ENCODE peak calls at places on chromosomes 12 and 14, in four cellular contexts. One of them, this sample, is unnamed.
A peak's percentile ranks its signal among the peaks of the same experiment; 100 is the strongest.

GRCh38 chr12:94429633-94430032 is 30.0 kb downstream of the CEP83 start:
- DNase-seq in T-cell: no peak
- DNase-seq in HuH-7.5: no peak
- DNase-seq in stomach: no peak
- DNase-seq in this sample: no peak

GRCh38 chr12:66883545-66883944 is 204.7 kb upstream of the GRIP1 start:
- DNase-seq in stomach: no peak
- DNase-seq in T-cell: no peak
- DNase-seq in HuH-7.5: no peak
- DNase-seq in this sample: no peak

GRCh38 chr14:51787352-51787751 is 73.1 kb upstream of the GNG2 start:
- DNase-seq in HuH-7.5: no peak
- DNase-seq in stomach: no peak
- DNase-seq in T-cell: no peak
- DNase-seq in this sample: no peak

GRCh38 chr14:105304565-105304964 is 3.8 kb upstream of the BRF1 start:
- DNase-seq in T-cell: no peak
- DNase-seq in HuH-7.5: no peak
- DNase-seq in stomach: no peak
- DNase-seq in this sample: no peak

GRCh38 chr12:56338643-56339422 is at the start of gene IL23A:
- DNase-seq in T-cell: peak; percentile 83
- DNase-seq in stomach: no peak
- DNase-seq in HuH-7.5: no peak
- DNase-seq in this sample: no peak

GRCh38 chr12:96036765-96037455 is 1.5 kb upstream of the LTA4H start:
- DNase-seq in HuH-7.5: no peak
- DNase-seq in stomach: no peak
- DNase-seq in T-cell: no peak
- DNase-seq in this sample: no peak

GRCh38 chr12:121176826-121177529 is 33.0 kb upstream of the P2RX4 start:
- DNase-seq in stomach: no peak
- DNase-seq in HuH-7.5: no peak
- DNase-seq in T-cell: no peak
- DNase-seq in this sample: no peak

GRCh38 chr14:69501362-69501964 is 16.9 kb downstream of the PLEKHD1 start:
- DNase-seq in T-cell: no peak
- DNase-seq in stomach: no peak
- DNase-seq in HuH-7.5: no peak
- DNase-seq in this sample: no peak

GRCh38 chr12:67827820-67828383 is 161.3 kb upstream of the IFNG-AS1 start:
- DNase-seq in stomach: no peak
- DNase-seq in HuH-7.5: no peak
- DNase-seq in T-cell: no peak
- DNase-seq in this sample: no peak

GRCh38 chr14:77542349-77543239 is 44.0 kb upstream of the ISM2 start:
- DNase-seq in T-cell: no peak
- DNase-seq in HuH-7.5: no peak
- DNase-seq in stomach: no peak
- DNase-seq in this sample: peak; percentile 11

GRCh38 chr12:89695830-89696229 is 12.8 kb downstream of the ATP2B1 start:
- DNase-seq in HuH-7.5: no peak
- DNase-seq in T-cell: no peak
- DNase-seq in stomach: no peak
- DNase-seq in this sample: no peak

GRCh38 chr12:3747976-3748619 is 4.8 kb downstream of the CRACR2A start:
- DNase-seq in stomach: no peak
- DNase-seq in T-cell: no peak
- DNase-seq in HuH-7.5: no peak
- DNase-seq in this sample: no peak

This sample was measured in HAP-1.